ENCODE peak calls at places on chromosomes 4 and X, in five cellular contexts. E, W, I, T and Y are unnamed samples.

GRCh38 chrX:150663061-150663460 is 30.1 kb upstream of the MTMR1 start:
- DNase-seq in E (no peak), W (no peak), I (no peak), T (no peak), Y (no peak)

GRCh38 chr4:182142146-182143085 is 100.8 kb upstream of the TENM3 start:
- DNase-seq in E (no peak), W (peak; percentile 50), I (no peak), T (peak; percentile 5), Y (no peak)

GRCh38 chr4:136036744-136037143 is 1495.5 kb downstream of the PCDH18 start:
- DNase-seq in E (no peak), W (peak; percentile 37), I (no peak), T (no peak), Y (peak; percentile 38)

GRCh38 chrX:129984196-129984962 is 1.9 kb downstream of the BCORL1 start:
- DNase-seq in E (no peak), W (no peak), I (peak; percentile 87), T (peak; percentile 39), Y (no peak)

GRCh38 chrX:114361076-114361475 is 222.8 kb upstream of the HTR2C start:
- DNase-seq in E (no peak), W (no peak), I (no peak), T (no peak), Y (no peak)

GRCh38 chr4:3384391-3384770 is 57.4 kb upstream of the HGFAC start:
- DNase-seq in E (no peak), W (no peak), I (peak; percentile 87), T (no peak), Y (no peak)

GRCh38 chr4:6620891-6621555 is 19.5 kb upstream of the MRFAP1 start:
- DNase-seq in E (no peak), W (no peak), I (no peak), T (no peak), Y (no peak)

GRCh38 chr4:120481711-120482110 is 415.1 kb upstream of the MAD2L1 start:
- DNase-seq in E (no peak), W (no peak), I (no peak), T (no peak), Y (no peak)

GRCh38 chr4:148288448-148288847 is 153.8 kb downstream of the NR3C2 start:
- DNase-seq in E (no peak), W (no peak), I (no peak), T (no peak), Y (no peak)

GRCh38 chr4:134139188-134139587 is 62.4 kb downstream of the PABPC4L start:
- DNase-seq in E (no peak), W (no peak), I (no peak), T (no peak), Y (no peak)

GRCh38 chrX:24023972-24024664 is 2.9 kb downstream of the KLHL15 start:
- DNase-seq in E (no peak), W (peak; percentile 7), I (peak; percentile 23), T (no peak), Y (no peak)

GRCh38 chrX:155148724-155149537 is 67.3 kb upstream of the VBP1 start:
- DNase-seq in E (no peak), W (peak; percentile 24), I (no peak), T (peak; percentile 55), Y (no peak)

GRCh38 chrX:119686087-119686639 is 6.8 kb downstream of the SEPTIN6 start:
- DNase-seq in E (no peak), W (peak; percentile 54), I (no peak), T (no peak), Y (no peak)

GRCh38 chr4:8438743-8439142 is 1.8 kb downstream of the ACOX3 start:
- DNase-seq in E (no peak), W (no peak), I (no peak), T (no peak), Y (no peak)

GRCh38 chr4:87498446-87498900 is 30.7 kb downstream of the SPARCL1 start:
- DNase-seq in E (peak; percentile 63), W (peak; percentile 34), I (no peak), T (no peak), Y (no peak)